ENCODE peak calls at places on chromosome 15, in six cellular contexts. B is psoas muscle; Z is effector memory CD4-positive, alpha-beta T cell; D is breast epithelium; M is body of pancreas; V is Peyer's patch. P is an unnamed sample. For H3K4me1, the result is how much of the 10 kb centered on the place peaks cover.

GRCh38 chr15:76201536-76202255 is 109.6 kb downstream of the ETFA start:
- DNase-seq in B (no peak), Z (no peak), D (no peak), M (no peak), V (no peak), P (no peak)

GRCh38 chr15:61186905-61187865 is 41.9 kb downstream of the RORA start:
- DNase-seq in B (peak), Z (no peak), D (no peak), M (peak), V (no peak), P (no peak)

GRCh38 chr15:31065824-31066223 is 35.7 kb downstream of the TRPM1 start:
- DNase-seq in B (no peak), Z (no peak), D (peak), M (no peak), V (no peak), P (no peak)

GRCh38 chr15:100060276-100060926 is 281.4 kb downstream of the ADAMTS17 start:
- DNase-seq in B (no peak), Z (no peak), D (peak), M (peak), V (no peak), P (no peak)

GRCh38 chr15:94709319-94709718 is 478.0 kb downstream of the MCTP2 start:
- DNase-seq in B (no peak), Z (no peak), D (no peak), M (no peak), V (no peak), P (no peak)

GRCh38 chr15:44566176-44566575 is 29.2 kb downstream of the EIF3J start:
- DNase-seq in B (no peak), Z (no peak), D (no peak), M (no peak), V (no peak), P (no peak)

GRCh38 chr15:88651971-88652370 is 13.2 kb downstream of the ISG20 start:
- DNase-seq in B (no peak), Z (no peak), D (peak), M (no peak), V (peak), P (no peak)

GRCh38 chr15:96207377-96208006 is 123.0 kb upstream of the NR2F2 start:
- DNase-seq in B (no peak), Z (no peak), D (no peak), M (no peak), V (no peak), P (no peak)

GRCh38 chr15:72554471-72555425 is 80.6 kb downstream of the ARIH1 start:
- DNase-seq in B (no peak), Z (no peak), D (no peak), M (no peak), V (no peak), P (peak)

GRCh38 chr15:74396445-74397238 is 29.2 kb upstream of the CYP11A1 start:
- DNase-seq in B (no peak), Z (no peak), D (no peak), M (no peak), V (no peak), P (no peak)

GRCh38 chr15:81073796-81074195 is 60.3 kb upstream of the CFAP161 start:
- DNase-seq in B (no peak), Z (no peak), D (no peak), M (no peak), V (no peak), P (no peak)

GRCh38 chr15:69987492-69988482 is 109.9 kb downstream of the TLE3 start:
- DNase-seq in B (no peak), Z (no peak), D (no peak), M (no peak), V (no peak), P (no peak)

GRCh38 chr15:57519806-57520205 is 71.9 kb upstream of the MYZAP start:
- DNase-seq in B (no peak), Z (no peak), D (no peak), M (no peak), V (no peak), P (no peak)

GRCh38 chr15:62085740-62086139 is 19.0 kb downstream of the C2CD4A start:
- DNase-seq in B (no peak), Z (no peak), D (no peak), M (no peak), V (no peak), P (no peak)

GRCh38 chr15:34039506-34040123 is 611 bp upstream of the AVEN start:
- DNase-seq in B (no peak), Z (no peak), D (no peak), M (no peak), V (no peak), P (no peak)

GRCh38 chr15:101439920-101440319 is 49.6 kb downstream of the PCSK6 start:
- DNase-seq in B (no peak), Z (no peak), D (peak), M (no peak), V (no peak), P (no peak)

GRCh38 chr15:66025972-66026371 is 156.7 kb downstream of the RAB11A start:
- DNase-seq in B (no peak), Z (no peak), D (no peak), M (no peak), V (no peak), P (no peak)

GRCh38 chr15:36590838-36591237 is 11.4 kb downstream of the CDIN1 start:
- DNase-seq in B (no peak), Z (no peak), D (no peak), M (no peak), V (no peak), P (peak)

GRCh38 chr15:60720084-60720483 is 241.1 kb upstream of the ICE2 start:
- DNase-seq in B (no peak), Z (no peak), D (no peak), M (no peak), V (no peak), P (no peak)

GRCh38 chr15:29014493-29014892 is 128.7 kb downstream of the APBA2 start:
- DNase-seq in B (no peak), Z (no peak), D (no peak), M (no peak), V (no peak), P (no peak)

GRCh38 chr15:73334086-73334485 is 34.7 kb downstream of the HCN4 start:
- DNase-seq in B (no peak), Z (no peak), D (no peak), M (no peak), V (peak), P (no peak)

GRCh38 chr15:74791667-74792066 is 9.8 kb downstream of the CSK start:
- DNase-seq in B (no peak), Z (no peak), D (no peak), M (no peak), V (no peak), P (no peak)

GRCh38 chr15:50876260-50876988 is 32.1 kb upstream of the AP4E1 start:
- DNase-seq in B (no peak), Z (no peak), D (no peak), M (no peak), V (no peak), P (no peak)
- H3K27ac ChIP-seq in B (peak), Z (no peak), D (no peak), M (no peak), V (no peak), P (no peak)

DNA sequence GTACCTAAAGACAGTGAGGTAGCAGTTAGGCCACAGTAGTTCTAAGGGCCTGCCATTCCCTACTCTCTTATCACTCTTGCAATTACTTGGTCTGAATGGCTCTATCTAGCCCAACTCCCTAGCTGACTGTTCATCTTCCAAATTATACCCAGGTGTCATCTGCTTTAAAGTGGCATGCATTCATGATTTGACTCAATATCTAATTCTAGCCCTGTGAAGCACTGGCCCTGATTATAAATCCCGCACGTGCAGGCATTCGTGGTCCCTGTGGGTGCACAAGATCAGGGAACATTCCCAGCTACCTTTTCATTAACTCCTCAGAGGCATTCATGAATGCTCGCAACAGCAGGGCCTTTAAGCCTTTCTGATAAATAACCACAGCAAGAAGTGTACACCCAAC is 43.0 kb upstream of the ZNF774 start:
- DNase-seq in B (no peak), Z (no peak), D (no peak), M (no peak), V (no peak), P (no peak)
- H3K4me1 ChIP-seq in B (under half), Z (under half), D (under half), M (under half), V (under half), P (under half)

GRCh38 chr15:55290361-55291057 is 896 bp upstream of the RAB27A start:
- DNase-seq in B (peak), Z (peak), D (peak), M (peak), V (peak), P (peak)
- H3K4me3 ChIP-seq in B (peak), Z (peak), D (peak), M (peak), V (peak), P (peak)

GRCh38 chr15:98719169-98719515 is 70.8 kb downstream of the IGF1R start:
- DNase-seq in B (no peak), Z (no peak), D (no peak), M (no peak), V (no peak), P (no peak)
- H3K27ac ChIP-seq in B (peak), Z (no peak), D (peak), M (no peak), V (no peak), P (no peak)

DNA sequence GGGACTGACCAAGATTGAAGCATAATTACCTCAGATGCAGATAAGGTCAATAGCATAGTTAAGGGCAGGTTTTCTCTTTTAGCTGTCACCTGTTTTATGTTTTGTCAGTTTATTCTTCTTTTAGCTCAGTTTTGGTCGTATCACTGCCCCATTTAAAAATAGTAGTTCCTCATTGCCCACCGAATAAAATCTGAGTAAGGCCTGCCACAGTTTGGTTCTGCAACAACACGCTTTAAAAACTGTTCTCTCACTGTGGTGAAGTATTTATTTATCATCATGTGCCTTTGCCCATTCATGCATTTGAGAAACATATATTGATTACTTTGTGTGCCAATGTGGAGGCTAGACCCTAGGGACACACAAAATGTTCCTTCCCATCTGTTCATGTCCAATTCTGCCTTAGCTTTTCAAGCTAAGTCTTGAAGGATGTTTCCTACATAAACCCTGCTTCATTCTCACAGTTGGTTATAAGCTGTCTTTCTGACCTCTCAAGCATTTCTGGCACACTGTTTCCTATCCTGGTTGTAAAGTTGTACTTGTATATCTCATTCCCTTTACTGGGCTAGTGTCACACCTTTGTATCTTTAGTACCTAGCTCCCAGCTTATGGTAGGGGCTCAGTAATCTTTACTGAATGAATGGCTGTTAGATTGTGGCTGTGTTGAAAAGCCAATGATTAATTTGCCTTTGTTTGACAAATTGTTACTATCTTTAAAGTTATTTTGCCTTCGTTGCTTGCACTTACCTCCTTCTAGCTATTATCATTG is 23.9 kb downstream of the AKAP13 start:
- DNase-seq in B (no peak), Z (no peak), D (no peak), M (no peak), V (no peak), P (no peak)
- H3K4me1 ChIP-seq in B (half or more), Z (under half), D (under half), M (under half), V (under half), P (half or more)

GRCh38 chr15:40380636-40381035 is 1.9 kb upstream of the KNSTRN start:
- DNase-seq in B (no peak), Z (no peak), D (no peak), M (no peak), V (no peak), P (no peak)

GRCh38 chr15:40379374-40379773 is 3.1 kb upstream of the KNSTRN start:
- DNase-seq in B (no peak), Z (no peak), D (no peak), M (no peak), V (no peak), P (no peak)

GRCh38 chr15:40382580-40383456 is at the start of gene KNSTRN:
- DNase-seq in B (peak), Z (peak), D (peak), M (peak), V (peak), P (peak)

GRCh38 chr15:40379853-40380252 is 2.7 kb upstream of the KNSTRN start:
- DNase-seq in B (peak), Z (no peak), D (peak), M (peak), V (no peak), P (no peak)

DNA sequence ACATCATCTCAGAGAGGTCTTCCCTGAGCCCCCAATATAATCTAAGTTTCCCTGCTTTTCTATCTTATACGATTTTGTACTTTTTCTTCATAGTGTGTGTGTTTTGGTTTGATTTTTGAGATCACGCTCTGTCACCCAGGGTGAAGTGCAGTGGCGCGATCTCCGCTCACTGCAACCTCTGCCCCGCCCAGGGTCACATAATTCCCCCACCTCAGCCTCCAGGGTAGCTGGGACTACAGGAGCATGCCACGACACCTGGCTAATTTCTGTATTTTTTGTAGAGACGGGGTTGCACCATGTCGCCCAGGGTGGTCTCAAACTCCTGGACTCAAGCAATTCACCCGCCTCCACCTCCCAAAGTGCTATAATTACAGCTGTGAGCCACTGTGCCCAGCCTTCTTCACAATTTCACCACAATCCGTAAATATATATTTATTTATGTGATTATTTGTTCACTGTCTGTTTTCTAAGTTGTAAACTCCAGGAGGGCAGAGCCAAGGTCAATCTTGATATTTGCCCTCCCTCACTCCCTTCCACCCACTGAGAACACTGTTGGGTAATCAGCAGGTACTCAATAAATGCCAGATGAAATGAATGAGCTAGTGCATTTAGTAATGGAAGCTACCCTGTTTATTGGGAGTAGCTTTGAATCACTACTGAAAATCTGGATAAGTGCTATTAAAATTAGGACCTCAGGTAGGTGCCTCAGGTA is 547 bp upstream of the KNSTRN start:
- DNase-seq in B (no peak), Z (no peak), D (no peak), M (no peak), V (no peak), P (no peak)
- H3K4me3 ChIP-seq in B (no peak), Z (no peak), D (no peak), M (no peak), V (no peak), P (no peak)